ENCODE peak calls at places on chromosomes 11 and 22, in eight cellular contexts. One of them, this sample, is unnamed.

GRCh38 chr11:41115066-41115465 is 344.4 kb downstream of the LRRC4C start:
- DNase-seq in A549: no peak
- DNase-seq in PC-3: no peak
- DNase-seq in mammary epithelial cell: no peak
- DNase-seq in thoracic aorta: no peak
- DNase-seq in PC-9: no peak
- DNase-seq in testis: no peak
- DNase-seq in sigmoid colon: no peak
- DNase-seq in this sample: no peak

GRCh38 chr22:28894320-28894719 is 10.9 kb downstream of the ZNRF3 start:
- DNase-seq in A549: no peak
- DNase-seq in PC-3: peak; percentile 39
- DNase-seq in mammary epithelial cell: peak; percentile 85
- DNase-seq in thoracic aorta: no peak
- DNase-seq in PC-9: peak; percentile 47
- DNase-seq in testis: no peak
- DNase-seq in sigmoid colon: no peak
- DNase-seq in this sample: peak; percentile 62

GRCh38 chr11:44726278-44727113 is at the start of gene TSPAN18:
- DNase-seq in A549: no peak
- DNase-seq in PC-3: no peak
- DNase-seq in mammary epithelial cell: no peak
- DNase-seq in thoracic aorta: no peak
- DNase-seq in PC-9: no peak
- DNase-seq in testis: no peak
- DNase-seq in sigmoid colon: peak; percentile 68
- DNase-seq in this sample: peak; percentile 28

GRCh38 chr11:61295596-61295926 is 445 bp upstream of the VWCE start:
- DNase-seq in A549: no peak
- DNase-seq in PC-3: no peak
- DNase-seq in mammary epithelial cell: no peak
- DNase-seq in thoracic aorta: no peak
- DNase-seq in PC-9: no peak
- DNase-seq in testis: no peak
- DNase-seq in sigmoid colon: no peak
- DNase-seq in this sample: no peak

GRCh38 chr22:22684605-22685561 is 40.5 kb downstream of the GGTLC2 start:
- DNase-seq in A549: peak; percentile 30
- DNase-seq in PC-3: peak; percentile 56
- DNase-seq in mammary epithelial cell: no peak
- DNase-seq in thoracic aorta: no peak
- DNase-seq in PC-9: no peak
- DNase-seq in testis: peak; percentile 28
- DNase-seq in sigmoid colon: peak; percentile 43
- DNase-seq in this sample: peak; percentile 44

GRCh38 chr11:72813740-72814138 is 472 bp upstream of the ATG16L2 start:
- DNase-seq in A549: peak; percentile 89
- DNase-seq in PC-3: peak; percentile 81
- DNase-seq in mammary epithelial cell: peak; percentile 85
- DNase-seq in thoracic aorta: no peak
- DNase-seq in PC-9: peak; percentile 64
- DNase-seq in testis: peak; percentile 84
- DNase-seq in sigmoid colon: peak; percentile 92
- DNase-seq in this sample: peak; percentile 86

GRCh38 chr22:39236321-39237275 is 8.2 kb downstream of the PDGFB start:
- DNase-seq in A549: no peak
- DNase-seq in PC-3: no peak
- DNase-seq in mammary epithelial cell: no peak
- DNase-seq in thoracic aorta: no peak
- DNase-seq in PC-9: no peak
- DNase-seq in testis: no peak
- DNase-seq in sigmoid colon: no peak
- DNase-seq in this sample: peak; percentile 34

GRCh38 chr11:20353829-20354434 is 9.6 kb upstream of the HTATIP2 start:
- DNase-seq in A549: peak; percentile 51
- DNase-seq in PC-3: peak; percentile 65
- DNase-seq in mammary epithelial cell: peak; percentile 26
- DNase-seq in thoracic aorta: no peak
- DNase-seq in PC-9: no peak
- DNase-seq in testis: peak; percentile 52
- DNase-seq in sigmoid colon: no peak
- DNase-seq in this sample: no peak

GRCh38 chr11:8013833-8014232 is 26.7 kb downstream of the EIF3F start:
- DNase-seq in A549: no peak
- DNase-seq in PC-3: no peak
- DNase-seq in mammary epithelial cell: no peak
- DNase-seq in thoracic aorta: no peak
- DNase-seq in PC-9: no peak
- DNase-seq in testis: no peak
- DNase-seq in sigmoid colon: no peak
- DNase-seq in this sample: no peak

GRCh38 chr11:121340010-121340580 is 47.5 kb downstream of the SC5D start:
- DNase-seq in A549: no peak
- DNase-seq in PC-3: no peak
- DNase-seq in mammary epithelial cell: no peak
- DNase-seq in thoracic aorta: no peak
- DNase-seq in PC-9: no peak
- DNase-seq in testis: no peak
- DNase-seq in sigmoid colon: no peak
- DNase-seq in this sample: no peak
- H3K9me3 ChIP-seq in A549: no peaks in the 10 kb centered on the region
- H3K9me3 ChIP-seq in PC-3: no peaks in the 10 kb centered on the region
- H3K9me3 ChIP-seq in mammary epithelial cell: no peaks in the 10 kb centered on the region
- H3K9me3 ChIP-seq in thoracic aorta: no peaks in the 10 kb centered on the region
- H3K9me3 ChIP-seq in PC-9: no peaks in the 10 kb centered on the region
- H3K9me3 ChIP-seq in testis: no peaks in the 10 kb centered on the region
- H3K9me3 ChIP-seq in sigmoid colon: no peaks in the 10 kb centered on the region
- H3K9me3 ChIP-seq in this sample: no peaks in the 10 kb centered on the region

GRCh38 chr11:18741783-18742182 is 15.8 kb upstream of the IGSF22 start:
- DNase-seq in A549: no peak
- DNase-seq in PC-3: no peak
- DNase-seq in mammary epithelial cell: no peak
- DNase-seq in thoracic aorta: no peak
- DNase-seq in PC-9: no peak
- DNase-seq in testis: no peak
- DNase-seq in sigmoid colon: no peak
- DNase-seq in this sample: no peak
- TF ChIP-seq CTCF in A549: peak; percentile 9
- TF ChIP-seq CTCF in PC-3: peak; percentile 14
- TF ChIP-seq CTCF in mammary epithelial cell: no peak
- TF ChIP-seq CTCF in thoracic aorta: no peak
- TF ChIP-seq CTCF in PC-9: no peak
- TF ChIP-seq CTCF in testis: no peak
- TF ChIP-seq CTCF in sigmoid colon: no peak
- TF ChIP-seq CTCF in this sample: no peak

DNA sequence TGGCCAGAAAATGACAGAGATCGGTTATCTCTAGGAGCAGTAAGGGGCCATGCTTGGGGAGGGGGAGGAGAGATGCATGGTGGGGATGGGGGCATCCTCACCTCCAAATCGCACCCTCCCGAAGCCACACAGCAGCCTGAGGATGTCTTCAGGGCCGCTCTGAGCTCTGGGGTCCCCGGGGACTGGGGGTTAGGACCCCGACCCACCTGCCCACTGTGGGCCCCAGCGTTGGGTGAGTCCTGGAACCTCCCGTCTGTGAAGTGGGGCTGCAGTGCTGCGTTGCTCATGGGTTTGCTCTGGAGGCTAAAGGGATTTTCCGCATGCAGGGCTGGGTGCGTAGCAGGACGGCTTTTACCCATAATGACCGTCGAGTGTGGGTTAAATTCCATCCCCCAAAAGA is 1046.3 kb downstream of the BRD1 start:
- DNase-seq in A549: no peak
- DNase-seq in PC-3: no peak
- DNase-seq in mammary epithelial cell: no peak
- DNase-seq in thoracic aorta: no peak
- DNase-seq in PC-9: no peak
- DNase-seq in testis: no peak
- DNase-seq in sigmoid colon: peak; percentile 52
- DNase-seq in this sample: no peak
- H3K9me3 ChIP-seq in A549: peaks cover 3% of the 10 kb centered on the region
- H3K9me3 ChIP-seq in PC-3: no peaks in the 10 kb centered on the region
- H3K9me3 ChIP-seq in mammary epithelial cell: peaks cover 52% of the 10 kb centered on the region
- H3K9me3 ChIP-seq in thoracic aorta: no peaks in the 10 kb centered on the region
- H3K9me3 ChIP-seq in PC-9: no peaks in the 10 kb centered on the region
- H3K9me3 ChIP-seq in testis: no peaks in the 10 kb centered on the region
- H3K9me3 ChIP-seq in sigmoid colon: peaks cover under 1% of the 10 kb centered on the region
- H3K9me3 ChIP-seq in this sample: no peaks in the 10 kb centered on the region

GRCh38 chr22:47535681-47536080 is 773.2 kb downstream of the TBC1D22A start:
- DNase-seq in A549: no peak
- DNase-seq in PC-3: no peak
- DNase-seq in mammary epithelial cell: no peak
- DNase-seq in thoracic aorta: no peak
- DNase-seq in PC-9: no peak
- DNase-seq in testis: no peak
- DNase-seq in sigmoid colon: no peak
- DNase-seq in this sample: no peak
- TF ChIP-seq CTCF in A549: no peak
- TF ChIP-seq CTCF in PC-3: no peak
- TF ChIP-seq CTCF in mammary epithelial cell: no peak
- TF ChIP-seq CTCF in thoracic aorta: no peak
- TF ChIP-seq CTCF in PC-9: no peak
- TF ChIP-seq CTCF in testis: no peak
- TF ChIP-seq CTCF in sigmoid colon: no peak
- TF ChIP-seq CTCF in this sample: no peak

This sample was measured in colonic mucosa.